ENCODE peak calls at places on chromosomes 16 and 17, in four cellular contexts. F is NCI-H1105, H is fibroblast of lung, Q is NCI-H1092 treated with DMSO at 0.1 percent for 48 hours. Z is an unnamed sample.

GRCh38 chr16:85593503-85594195 is 19.5 kb upstream of the GSE1 start:
- DNase-seq in F (peak; percentile 80), H (no peak), Q (peak; percentile 86), Z (no peak)

GRCh38 chr16:67594956-67595355 is 32.6 kb downstream of the CTCF start:
- DNase-seq in Q (no peak), H (peak; percentile 85), F (no peak), Z (no peak)

GRCh38 chr17:66240630-66241029 is 11.4 kb upstream of the APOH start:
- DNase-seq in Q (no peak), H (peak; percentile 39), F (no peak), Z (no peak)

GRCh38 chr16:83312015-83312734 is 495.6 kb upstream of the HSBP1 start:
- DNase-seq in H (no peak), F (no peak), Q (no peak), Z (no peak)

GRCh38 chr16:57306676-57307341 is 22.3 kb upstream of the PLLP start:
- DNase-seq in F (no peak), Q (no peak), H (no peak), Z (no peak)

GRCh38 chr16:81902025-81902424 is 109.2 kb downstream of the SDR42E1 start:
- DNase-seq in H (no peak), F (no peak), Q (no peak), Z (no peak)

GRCh38 chr17:39116224-39116623 is 35.2 kb downstream of the PLXDC1 start:
- DNase-seq in H (no peak), Q (no peak), F (no peak), Z (no peak)

GRCh38 chr16:11913425-11914079 is 2.2 kb downstream of the GSPT1 start:
- DNase-seq in Q (no peak), H (peak; percentile 58), F (no peak), Z (no peak)

GRCh38 chr17:34858941-34859562 is 102.2 kb downstream of the CCT6B start:
- DNase-seq in Q (no peak), H (no peak), F (no peak), Z (no peak)

GRCh38 chr16:85369741-85370528 is 243.2 kb upstream of the GSE1 start:
- DNase-seq in F (no peak), Q (peak; percentile 32), H (no peak), Z (peak; percentile 76)

GRCh38 chr16:29736112-29736511 is 9.7 kb downstream of the C16orf54 start:
- DNase-seq in Q (peak; percentile 20), H (no peak), F (no peak), Z (no peak)

GRCh38 chr17:33233855-33234228 is 59.3 kb downstream of the ASIC2 start:
- DNase-seq in F (no peak), H (peak; percentile 25), Q (no peak), Z (peak; percentile 21)

GRCh38 chr17:44216674-44217073 is 2.8 kb downstream of the UBTF start:
- DNase-seq in H (no peak), Q (no peak), F (no peak), Z (no peak)

GRCh38 chr17:18177137-18177536 is 6.5 kb upstream of the ALKBH5 start:
- DNase-seq in Q (no peak), F (no peak), H (no peak), Z (no peak)

GRCh38 chr16:861446-861845 is 60.9 kb upstream of the GNG13 start:
- DNase-seq in F (no peak), Q (no peak), H (no peak), Z (no peak)

GRCh38 chr17:12352127-12352526 is 313.6 kb upstream of the MYOCD start:
- DNase-seq in H (no peak), F (no peak), Q (no peak), Z (no peak)

GRCh38 chr16:88456356-88457292 is 3.5 kb downstream of the ZFPM1 start:
- DNase-seq in H (no peak), Q (no peak), F (no peak), Z (no peak)

GRCh38 chr16:1057252-1057932 is 15.2 kb upstream of the SSTR5 start:
- DNase-seq in Q (no peak), F (no peak), H (no peak), Z (peak; percentile 47)

GRCh38 chr17:68468785-68469184 is 11.5 kb upstream of the WIPI1 start:
- DNase-seq in F (no peak), Q (no peak), H (peak; percentile 14), Z (no peak)

GRCh38 chr17:67289174-67289876 is 44.3 kb upstream of the HELZ start:
- DNase-seq in H (peak; percentile 64), F (no peak), Q (peak; percentile 80), Z (peak; percentile 30)

GRCh38 chr16:16007743-16008111 is 58.3 kb downstream of the ABCC1 start:
- DNase-seq in Q (no peak), H (no peak), F (no peak), Z (peak; percentile 43)

GRCh38 chr16:12095275-12096161 is 119.0 kb downstream of the SNX29 start:
- DNase-seq in Q (peak; percentile 77), H (peak; percentile 55), F (peak; percentile 81), Z (peak; percentile 70)

GRCh38 chr17:9886141-9886930 is 18.7 kb downstream of the RCVRN start:
- DNase-seq in Q (no peak), F (no peak), H (no peak), Z (no peak)

GRCh38 chr17:81064746-81065475 is 30.0 kb downstream of the BAIAP2 start:
- DNase-seq in H (peak; percentile 88), F (no peak), Q (no peak), Z (no peak)

GRCh38 chr17:9986754-9987382 is 81.8 kb upstream of the RCVRN start:
- DNase-seq in H (no peak), F (no peak), Q (no peak), Z (no peak)

Z was measured in transverse colon.